ENCODE peak calls at places on chromosome 20, in six cellular contexts. N is WTC11, O is fibroblast of lung, E is K562, I is tibial nerve, G is HFF-Myc. W is an unnamed sample.

GRCh38 chr20:22684072-22684762 is 99.8 kb upstream of the FOXA2 start:
- DNase-seq in N (peak; percentile 84), O (peak; percentile 74), I (peak; percentile 53), E (peak; percentile 69), G (peak; percentile 22), W (peak; percentile 68)

GRCh38 chr20:59131541-59132285 is 31.9 kb upstream of the ZNF831 start:
- DNase-seq in O (no peak), I (no peak), N (no peak), G (no peak), E (no peak), W (no peak)

GRCh38 chr20:23415555-23415954 is 5.7 kb downstream of the NAPB start:
- DNase-seq in I (no peak), O (no peak), G (no peak), N (no peak), E (no peak), W (no peak)

GRCh38 chr20:57080796-57081195 is 185.6 kb downstream of the BMP7 start:
- DNase-seq in E (no peak), N (no peak), O (no peak), I (no peak), G (peak; percentile 42), W (no peak)

GRCh38 chr20:51562027-51562333 is 19.5 kb upstream of the NFATC2 start:
- DNase-seq in G (no peak), I (no peak), O (peak; percentile 33), E (no peak), N (no peak), W (no peak)

GRCh38 chr20:11880694-11881093 is 37.0 kb upstream of the BTBD3 start:
- DNase-seq in G (no peak), O (no peak), N (no peak), E (no peak), I (no peak), W (no peak)

GRCh38 chr20:6265204-6265904 is 142.5 kb upstream of the FERMT1 start:
- DNase-seq in G (peak; percentile 36), E (peak; percentile 6), N (no peak), O (peak; percentile 89), I (no peak), W (no peak)

GRCh38 chr20:7770578-7770977 is 169.7 kb downstream of the HAO1 start:
- DNase-seq in E (no peak), O (no peak), N (no peak), G (no peak), I (no peak), W (no peak)

GRCh38 chr20:60407011-60407771 is 449.0 kb downstream of the CDH26 start:
- DNase-seq in E (no peak), I (no peak), G (no peak), O (no peak), N (no peak), W (no peak)

GRCh38 chr20:9099372-9099771 is 30.5 kb downstream of the PLCB4 start:
- DNase-seq in E (no peak), G (no peak), O (no peak), I (no peak), N (no peak), W (no peak)
- TF ChIP-seq CTCF in E (no peak), G (no peak), O (no peak), I (no peak), N (no peak), W (no peak)

DNA sequence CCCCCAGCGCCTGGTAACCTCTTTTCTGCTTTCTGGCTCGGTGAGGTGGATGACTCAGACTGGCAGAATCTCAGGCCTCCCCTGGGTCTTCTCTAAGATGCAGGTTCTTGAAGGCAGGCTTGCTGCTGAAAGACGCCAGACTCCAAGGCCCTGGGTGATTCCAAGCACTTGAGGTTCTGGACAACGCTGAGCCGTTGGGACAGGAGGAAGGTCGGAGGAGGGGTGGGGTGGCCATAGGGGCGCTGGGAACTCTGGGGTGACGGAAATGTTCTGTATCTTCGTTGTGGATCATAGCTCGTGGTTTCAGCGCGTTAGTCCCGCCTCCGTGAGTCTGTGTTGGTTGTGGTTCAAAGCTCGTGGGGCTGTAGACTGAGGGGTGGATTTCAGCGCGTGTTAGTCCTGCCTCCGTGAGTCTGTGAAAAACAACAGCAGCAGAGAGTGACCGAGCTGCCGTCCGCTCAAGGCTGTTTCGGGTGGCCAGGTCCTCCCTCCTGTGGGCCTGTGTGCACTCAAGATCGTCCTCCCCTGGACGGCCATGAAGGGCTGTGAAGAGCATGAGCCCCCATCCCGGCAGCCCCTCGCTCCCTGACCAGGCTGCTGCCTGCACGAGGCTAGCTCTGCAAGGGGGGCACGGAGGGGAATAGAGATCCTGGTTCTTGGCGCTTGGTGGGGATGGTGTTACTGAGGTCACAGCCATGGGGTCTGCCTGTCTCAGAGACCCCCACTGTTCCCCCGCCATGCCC is 7.7 kb downstream of the NTSR1 start:
- DNase-seq in N (no peak), E (no peak), O (no peak), I (no peak), G (no peak), W (no peak)
- TF ChIP-seq CTCF in N (no peak), E (no peak), O (no peak), I (no peak), G (no peak), W (no peak)

DNA sequence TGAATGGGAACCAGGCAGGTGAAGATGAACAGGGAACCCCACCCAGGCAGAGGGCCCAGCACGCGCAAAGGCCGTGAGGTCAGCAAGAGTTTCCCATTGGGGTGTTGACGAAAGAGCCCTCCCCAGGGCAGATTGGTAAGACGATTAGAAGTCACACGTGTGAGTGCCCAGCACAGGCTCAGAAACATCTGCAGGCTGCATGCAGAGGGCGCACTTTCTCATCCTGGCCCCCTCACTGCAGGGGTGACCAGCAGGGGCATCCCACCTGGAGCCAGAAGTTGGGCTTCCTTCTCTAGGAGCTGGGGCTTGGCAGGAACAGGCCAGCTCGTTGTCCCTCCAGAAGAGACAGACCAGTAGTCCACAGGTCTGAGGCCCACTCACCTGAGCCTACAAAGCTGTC is 38.4 kb downstream of the VSTM2L start:
- DNase-seq in G (no peak), N (peak; percentile 50), E (peak; percentile 57), O (no peak), I (no peak), W (peak; percentile 24)
- TF ChIP-seq CTCF in G (peak; percentile 23), N (peak; percentile 28), E (peak; percentile 79), O (no peak), I (no peak), W (no peak)

DNA sequence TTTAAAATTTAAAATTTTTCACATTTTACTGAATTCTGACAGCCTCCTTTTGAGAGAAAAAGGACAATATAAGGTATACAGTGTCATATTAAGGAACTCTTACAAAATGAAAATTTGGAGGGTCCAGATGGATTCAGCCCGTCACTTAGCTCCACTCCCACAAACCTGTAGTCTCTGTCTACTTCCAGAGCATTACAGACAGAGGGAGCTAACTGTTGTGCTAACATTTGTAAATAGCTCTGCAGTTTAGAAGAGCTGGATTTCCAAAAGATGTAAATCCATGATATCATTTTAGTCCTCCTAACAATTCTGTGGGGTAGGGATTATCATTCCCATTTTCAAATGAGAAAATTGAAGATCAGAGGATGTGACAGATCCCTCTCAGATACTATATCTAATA is 16.1 kb upstream of the SERINC3 start:
- DNase-seq in G (no peak), I (no peak), N (no peak), E (no peak), O (peak; percentile 46), W (no peak)
- TF ChIP-seq CTCF in G (peak; percentile 17), I (no peak), N (no peak), E (no peak), O (peak; percentile 32), W (no peak)

GRCh38 chr20:32236819-32237218 is 29.1 kb downstream of the POFUT1 start:
- DNase-seq in I (no peak), N (no peak), O (no peak), G (no peak), E (no peak), W (no peak)

GRCh38 chr20:32238483-32239425 is 31.1 kb downstream of the POFUT1 start:
- DNase-seq in E (no peak), N (no peak), G (no peak), I (no peak), O (no peak), W (no peak)

GRCh38 chr20:32241807-32242206 is 34.1 kb downstream of the POFUT1 start:
- DNase-seq in O (no peak), N (no peak), G (no peak), E (no peak), I (no peak), W (no peak)

GRCh38 chr20:32237419-32237818 is 29.7 kb downstream of the POFUT1 start:
- DNase-seq in O (no peak), G (no peak), E (no peak), I (no peak), N (no peak), W (no peak)

GRCh38 chr20:32240220-32240619 is 32.5 kb downstream of the POFUT1 start:
- DNase-seq in I (no peak), E (no peak), O (no peak), G (no peak), N (peak; percentile 25), W (no peak)
- TF ChIP-seq CTCF in I (no peak), E (peak; percentile 26), O (no peak), G (peak; percentile 18), N (no peak), W (no peak)

DNA sequence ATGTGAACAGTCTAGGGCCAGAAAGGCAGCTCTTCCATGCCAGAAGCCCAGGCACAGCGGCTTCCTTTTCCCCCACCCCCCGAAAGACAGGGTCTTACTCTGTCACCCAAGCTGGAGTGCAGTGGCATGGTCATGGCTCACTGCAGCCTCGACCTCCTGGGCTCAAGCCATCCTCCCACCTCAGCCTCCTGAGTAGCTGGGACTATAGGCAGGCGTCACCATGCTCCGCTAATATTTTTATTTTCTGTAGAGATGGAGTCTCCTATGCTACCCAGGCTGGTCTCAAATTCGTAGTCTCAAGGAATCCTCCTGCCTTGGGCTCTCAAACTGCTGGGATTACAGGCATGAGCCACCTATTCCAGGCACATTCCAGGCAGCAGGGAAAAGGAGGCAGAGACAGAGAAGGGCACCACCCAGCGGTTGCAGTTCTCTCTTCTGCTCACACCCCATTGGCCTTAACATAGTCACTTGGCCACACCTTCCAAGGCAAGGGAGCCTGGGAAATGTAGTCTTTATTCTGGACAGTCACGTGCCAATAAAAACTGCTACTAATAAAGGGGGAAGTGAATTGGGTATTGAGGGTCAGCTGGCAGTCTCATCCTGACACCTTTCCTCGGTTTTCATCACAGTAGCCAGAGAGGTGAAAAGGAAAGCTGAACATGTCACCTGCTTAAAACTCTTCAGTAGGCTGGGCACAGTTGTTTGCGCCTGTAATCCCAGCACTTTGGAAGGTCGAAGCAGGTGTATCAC is 205.9 kb downstream of the ZMYND8 start:
- DNase-seq in G (peak; percentile 43), N (peak; percentile 90), I (peak; percentile 53), E (peak; percentile 74), O (peak; percentile 72), W (no peak)
- TF ChIP-seq CTCF in G (peak; percentile 59), N (peak; percentile 44), I (peak; percentile 73), E (peak; percentile 86), O (peak; percentile 49), W (peak; percentile 30)